ENCODE peak calls at places on chromosomes 4 and X, in eight cellular contexts. L, S, F, U, D, R, M and Z are unnamed samples.
A peak's percentile ranks its signal among the peaks of the same experiment; 100 is the strongest.

GRCh38 chr4:29553842-29554241 is 1166.3 kb upstream of the PCDH7 start:
- DNase-seq in L (no peak), S (no peak), F (no peak), U (no peak), D (no peak), R (peak; percentile 33), M (no peak), Z (peak; percentile 12)

GRCh38 chrX:53678667-53679066 is 7.9 kb downstream of the HUWE1 start:
- DNase-seq in L (no peak), S (no peak), F (no peak), U (no peak), D (no peak), R (peak; percentile 15), M (peak; percentile 12), Z (no peak)

GRCh38 chrX:129686422-129686948 is 31.7 kb upstream of the APLN start:
- DNase-seq in L (no peak), S (no peak), F (no peak), U (peak; percentile 31), D (no peak), R (no peak), M (no peak), Z (no peak)

GRCh38 chr4:40055379-40055872 is 1.2 kb upstream of the N4BP2 start:
- DNase-seq in L (no peak), S (no peak), F (no peak), U (no peak), D (no peak), R (no peak), M (no peak), Z (peak; percentile 62)

GRCh38 chr4:90845777-90846176 is 718.6 kb downstream of the CCSER1 start:
- DNase-seq in L (no peak), S (no peak), F (no peak), U (no peak), D (no peak), R (no peak), M (no peak), Z (peak; percentile 6)

GRCh38 chr4:175674219-175674618 is 137.8 kb downstream of the GPM6A start:
- DNase-seq in L (no peak), S (no peak), F (no peak), U (no peak), D (no peak), R (no peak), M (no peak), Z (no peak)

GRCh38 chr4:9925750-9926439 is 95.4 kb downstream of the SLC2A9 start:
- DNase-seq in L (no peak), S (no peak), F (no peak), U (no peak), D (no peak), R (no peak), M (no peak), Z (no peak)

GRCh38 chr4:47784222-47784621 is 53.6 kb downstream of the CORIN start:
- DNase-seq in L (no peak), S (no peak), F (no peak), U (no peak), D (no peak), R (no peak), M (no peak), Z (no peak)

GRCh38 chrX:150767475-150768131 is 74.4 kb downstream of the MTMR1 start:
- DNase-seq in L (no peak), S (no peak), F (no peak), U (no peak), D (no peak), R (no peak), M (no peak), Z (peak; percentile 92)

GRCh38 chrX:55924574-55924973 is 207.0 kb downstream of the RRAGB start:
- DNase-seq in L (no peak), S (no peak), F (no peak), U (no peak), D (no peak), R (no peak), M (no peak), Z (no peak)

GRCh38 chr4:185721190-185721948 is 90.6 kb downstream of the SORBS2 start:
- DNase-seq in L (no peak), S (peak; percentile 58), F (no peak), U (no peak), D (no peak), R (no peak), M (no peak), Z (no peak)

GRCh38 chrX:16946971-16947562 is 609 bp downstream of the REPS2 start:
- DNase-seq in L (no peak), S (no peak), F (peak; percentile 46), U (peak; percentile 31), D (no peak), R (no peak), M (peak; percentile 21), Z (no peak)

DNA sequence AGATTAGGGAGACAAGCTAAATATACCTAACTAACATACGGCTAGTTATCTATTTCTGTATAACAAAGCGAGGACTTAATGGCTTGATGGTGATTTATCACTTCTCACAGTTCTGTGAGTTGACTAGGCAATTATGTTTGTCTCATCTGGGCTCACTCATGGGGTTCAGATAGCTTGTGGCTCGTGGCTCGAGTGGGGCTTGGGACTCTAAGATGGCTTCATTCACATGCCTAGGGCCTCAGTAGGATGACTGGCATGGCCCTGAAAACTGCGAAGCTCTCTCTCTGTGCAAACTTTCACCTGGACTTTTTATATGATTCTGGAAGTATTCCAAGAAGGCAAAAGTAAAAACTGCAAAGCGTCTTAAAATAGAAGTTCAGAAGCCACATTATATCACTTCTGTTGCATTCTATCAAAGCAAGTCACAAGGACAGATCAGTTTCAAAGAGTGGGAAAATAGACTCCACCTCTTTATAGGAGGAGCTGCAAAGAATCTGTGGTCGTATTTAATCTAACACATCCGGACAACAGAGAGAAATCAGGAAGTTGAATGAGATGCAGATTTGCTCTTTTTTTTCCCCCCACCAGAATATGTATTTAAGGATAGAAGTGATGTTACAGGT is 491.2 kb downstream of the INPP4B start:
- DNase-seq in L (no peak), S (no peak), F (no peak), U (no peak), D (no peak), R (no peak), M (no peak), Z (no peak)
- H3K4me1 ChIP-seq in L (peaks cover 22% of the 10 kb centered on the region), S (no peaks in the 10 kb centered on the region), F (peaks cover 10% of the 10 kb centered on the region), U (peaks cover 48% of the 10 kb centered on the region), D (peaks cover 11% of the 10 kb centered on the region), R (peaks cover 27% of the 10 kb centered on the region), M (peaks cover 25% of the 10 kb centered on the region), Z (peaks cover 8% of the 10 kb centered on the region)

GRCh38 chr4:72365016-72365415 is 204.0 kb downstream of the ADAMTS3 start:
- DNase-seq in L (no peak), S (no peak), F (no peak), U (no peak), D (no peak), R (no peak), M (no peak), Z (no peak)

GRCh38 chr4:72365981-72366380 is 203.0 kb downstream of the ADAMTS3 start:
- DNase-seq in L (no peak), S (no peak), F (no peak), U (no peak), D (no peak), R (no peak), M (no peak), Z (no peak)

GRCh38 chr4:72366601-72367000 is 202.4 kb downstream of the ADAMTS3 start:
- DNase-seq in L (no peak), S (no peak), F (no peak), U (no peak), D (no peak), R (peak; percentile 2), M (no peak), Z (no peak)
- H3K27ac ChIP-seq in L (no peak overlapping the region), S (no peak overlapping the region), F (no peak overlapping the region), U (no peak overlapping the region), D (no peak overlapping the region), R (no peak overlapping the region), M (no peak overlapping the region), Z (no peak overlapping the region)

GRCh38 chrX:140664939-140665338 is 44.6 kb upstream of the LINC00632 start:
- DNase-seq in L (no peak), S (no peak), F (no peak), U (no peak), D (peak; percentile 22), R (peak; percentile 37), M (no peak), Z (peak; percentile 10)
- H3K4me1 ChIP-seq in L (no peaks in the 10 kb centered on the region), S (no peaks in the 10 kb centered on the region), F (no peaks in the 10 kb centered on the region), U (no peaks in the 10 kb centered on the region), D (no peaks in the 10 kb centered on the region), R (no peaks in the 10 kb centered on the region), M (no peaks in the 10 kb centered on the region), Z (no peaks in the 10 kb centered on the region)

GRCh38 chrX:96002401-96002800 is 682.2 kb upstream of the DIAPH2 start:
- DNase-seq in L (no peak), S (no peak), F (no peak), U (no peak), D (no peak), R (no peak), M (no peak), Z (no peak)
- H3K27ac ChIP-seq in L (no peak overlapping the region), S (no peak overlapping the region), F (no peak overlapping the region), U (no peak overlapping the region), D (no peak overlapping the region), R (no peak overlapping the region), M (no peak overlapping the region), Z (no peak overlapping the region)

GRCh38 chr4:145097821-145098674 is at the start of the genes ABCE1 and ANAPC10:
- DNase-seq in L (peak; percentile 96), S (peak; percentile 96), F (peak; percentile 96), U (peak; percentile 98), D (peak; percentile 70), R (peak; percentile 99), M (peak; percentile 100), Z (peak; percentile 97)
- H3K4me1 ChIP-seq in L (peaks cover 44% of the 10 kb centered on the region), S (no peaks in the 10 kb centered on the region), F (peaks cover 31% of the 10 kb centered on the region), U (peaks cover 52% of the 10 kb centered on the region), D (peaks cover 12% of the 10 kb centered on the region), R (peaks cover 24% of the 10 kb centered on the region), M (peaks cover 17% of the 10 kb centered on the region), Z (peaks cover 14% of the 10 kb centered on the region)